ENCODE peak calls at places on chromosomes 7 and 10, in six cellular contexts. M is stimulated activated CD8-positive, alpha-beta memory T cell treated with anti-CD3 and anti-CD28 coated beads, Interleukin-4, amount 100 ng/mL, for 1 hour; L is activated naive CD4-positive, alpha-beta T cell; H is GM06990; N is A172; E is T-helper 2 cell. O is an unnamed sample.

GRCh38 chr7:92043637-92044036 is 90.6 kb downstream of the CYP51A1 start:
- DNase-seq in M (no peak), L (no peak), H (no peak), N (no peak), E (no peak), O (no peak)

GRCh38 chr7:110253083-110253482 is 837.8 kb upstream of the LRRN3 start:
- DNase-seq in M (no peak), L (no peak), H (no peak), N (no peak), E (no peak), O (peak; percentile 48)

GRCh38 chr7:159027803-159028455 is 116.7 kb downstream of the VIPR2 start:
- DNase-seq in M (no peak), L (no peak), H (no peak), N (no peak), E (no peak), O (no peak)

GRCh38 chr10:33233191-33233590 is 101.3 kb downstream of the NRP1 start:
- DNase-seq in M (no peak), L (no peak), H (no peak), N (no peak), E (no peak), O (no peak)

GRCh38 chr10:127468632-127469031 is 80.5 kb upstream of the NPS start:
- DNase-seq in M (no peak), L (no peak), H (no peak), N (no peak), E (no peak), O (no peak)

GRCh38 chr7:84154991-84155781 is 39.4 kb downstream of the SEMA3A start:
- DNase-seq in M (no peak), L (no peak), H (no peak), N (no peak), E (no peak), O (no peak)

GRCh38 chr10:689433-690226 is at the start of gene DIP2C:
- DNase-seq in M (no peak), L (no peak), H (no peak), N (peak; percentile 44), E (no peak), O (no peak)

GRCh38 chr7:12975387-12975786 is 288.0 kb downstream of the ARL4A start:
- DNase-seq in M (no peak), L (no peak), H (no peak), N (no peak), E (no peak), O (no peak)

GRCh38 chr10:52215745-52216361 is 98.2 kb upstream of the DKK1 start:
- DNase-seq in M (no peak), L (no peak), H (peak; percentile 20), N (peak; percentile 74), E (no peak), O (no peak)

GRCh38 chr7:149459540-149460433 is 1.1 kb downstream of the ZNF777 start:
- DNase-seq in M (no peak), L (no peak), H (peak; percentile 60), N (no peak), E (no peak), O (no peak)

GRCh38 chr7:149620961-149621360 is 123.4 kb upstream of the ZNF746 start:
- DNase-seq in M (no peak), L (no peak), H (peak; percentile 73), N (no peak), E (peak; percentile 31), O (no peak)

GRCh38 chr7:18016547-18017444 is 10.8 kb downstream of the PRPS1L1 start:
- DNase-seq in M (no peak), L (no peak), H (no peak), N (no peak), E (no peak), O (no peak)

GRCh38 chr7:101858437-101859385 is 41.3 kb downstream of the CUX1 start:
- DNase-seq in M (no peak), L (no peak), H (no peak), N (no peak), E (no peak), O (no peak)

GRCh38 chr7:7554647-7555575 is 11.8 kb upstream of the MIOS start:
- DNase-seq in M (no peak), L (no peak), H (no peak), N (peak; percentile 50), E (no peak), O (no peak)

GRCh38 chr10:122052702-122053101 is 63.7 kb downstream of the TACC2 start:
- DNase-seq in M (no peak), L (no peak), H (no peak), N (no peak), E (no peak), O (no peak)

GRCh38 chr7:20993693-20994092 is 207.0 kb upstream of the SP8 start:
- DNase-seq in M (no peak), L (no peak), H (no peak), N (no peak), E (no peak), O (no peak)

GRCh38 chr7:64892116-64892515 is 11.0 kb upstream of the ZNF273 start:
- DNase-seq in M (no peak), L (no peak), H (no peak), N (no peak), E (no peak), O (no peak)

GRCh38 chr7:94060772-94061171 is 56.6 kb upstream of the BET1 start:
- DNase-seq in M (no peak), L (no peak), H (no peak), N (peak; percentile 85), E (no peak), O (no peak)